ENCODE peak calls at places on chromosomes 13 and 19, in six cellular contexts. R is CD4-positive, CD25-positive, alpha-beta regulatory T cell; P is A172; J is brain microvascular endothelial cell; W is NCI-H2107; C is amygdala. N is an unnamed sample.

GRCh38 chr13:56314755-56315154 is 826.0 kb upstream of the PRR20A start:
- DNase-seq in R (no peak), J (no peak), P (no peak), C (no peak), W (no peak), N (no peak)

GRCh38 chr19:53876651-53877224 is 5.3 kb upstream of the PRKCG start:
- DNase-seq in C (no peak), W (no peak), P (no peak), J (no peak), R (no peak), N (no peak)

GRCh38 chr13:79190932-79191331 is 215.1 kb downstream of the RBM26 start:
- DNase-seq in C (no peak), J (no peak), R (no peak), P (no peak), W (no peak), N (no peak)

GRCh38 chr19:14003279-14004051 is 2.7 kb downstream of the RFX1 start:
- DNase-seq in W (no peak), C (no peak), R (peak), P (no peak), J (no peak), N (no peak)

GRCh38 chr19:45340232-45340898 is at the start of gene KLC3:
- DNase-seq in R (no peak), C (no peak), P (no peak), J (no peak), W (no peak), N (peak)

GRCh38 chr19:5572556-5573286 is 5.0 kb upstream of the TINCR start:
- DNase-seq in W (no peak), C (no peak), R (no peak), P (no peak), J (no peak), N (peak)

GRCh38 chr19:34772697-34773554 is at the start of gene ZNF599:
- DNase-seq in W (peak), P (peak), J (peak), C (peak), R (peak), N (peak)

GRCh38 chr19:46134527-46134926 is 10.0 kb upstream of the IGFL3 start:
- DNase-seq in W (no peak), C (no peak), R (peak), P (peak), J (peak), N (peak)

GRCh38 chr13:109781384-109782065 is 4.9 kb downstream of the IRS2 start:
- DNase-seq in P (no peak), R (no peak), C (no peak), J (no peak), W (no peak), N (no peak)

GRCh38 chr13:33284016-33284415 is 1.5 kb downstream of the STARD13 start:
- DNase-seq in R (no peak), C (no peak), J (peak), W (no peak), P (no peak), N (no peak)

GRCh38 chr13:43268632-43269031 is 245.2 kb downstream of the DNAJC15 start:
- DNase-seq in R (no peak), C (no peak), P (no peak), W (peak), J (no peak), N (no peak)

GRCh38 chr19:18351544-18351943 is 11.1 kb downstream of the PGPEP1 start:
- DNase-seq in P (no peak), W (no peak), R (no peak), J (no peak), C (no peak), N (no peak)

GRCh38 chr19:42201489-42202289 is 15.8 kb downstream of the DEDD2 start:
- DNase-seq in R (peak), P (no peak), J (no peak), W (no peak), C (peak), N (no peak)

GRCh38 chr19:8501968-8502367 is 472 bp downstream of the PRAM1 start:
- DNase-seq in P (no peak), J (no peak), C (no peak), R (no peak), W (no peak), N (no peak)

GRCh38 chr13:22960827-22961226 is 220.0 kb upstream of the SGCG start:
- DNase-seq in W (no peak), R (no peak), J (no peak), P (no peak), C (no peak), N (no peak)

GRCh38 chr19:40831502-40832430 is 18.5 kb downstream of the CYP2A6 start:
- DNase-seq in R (no peak), W (peak), J (peak), P (peak), C (no peak), N (peak)

GRCh38 chr19:1482361-1483066 is 3.5 kb upstream of the C19orf25 start:
- DNase-seq in P (no peak), J (no peak), W (no peak), C (no peak), R (no peak), N (peak)

GRCh38 chr19:52690395-52691214 is 44.2 kb downstream of the ZNF611 start:
- DNase-seq in W (peak), C (peak), P (peak), J (peak), R (peak), N (peak)

GRCh38 chr19:30006206-30006605 is 64.2 kb downstream of the URI1 start:
- DNase-seq in W (no peak), C (no peak), P (no peak), R (peak), J (no peak), N (no peak)

GRCh38 chr13:95199896-95200295 is 101.4 kb downstream of the ABCC4 start:
- DNase-seq in J (no peak), R (no peak), W (no peak), P (no peak), C (no peak), N (no peak)

GRCh38 chr13:39607876-39608275 is 4.9 kb upstream of the LHFPL6 start:
- DNase-seq in W (no peak), J (no peak), P (no peak), C (no peak), R (no peak), N (no peak)

GRCh38 chr19:14480695-14481069 is 5.5 kb upstream of the PTGER1 start:
- DNase-seq in C (no peak), W (no peak), P (no peak), R (no peak), J (peak), N (no peak)

GRCh38 chr13:106318941-106319411 is 216.5 kb downstream of the EFNB2 start:
- DNase-seq in C (no peak), P (peak), R (no peak), J (peak), W (no peak), N (peak)

GRCh38 chr13:112740502-112741131 is 50.8 kb downstream of the ATP11A start:
- DNase-seq in J (peak), W (peak), R (no peak), C (no peak), P (peak), N (peak)

GRCh38 chr13:30114586-30115256 is 192.6 kb downstream of the KATNAL1 start:
- DNase-seq in W (peak), R (peak), P (peak), J (peak), C (peak), N (peak)

N was measured in SW480.